ENCODE peak calls at places on chromosomes 13 and 19, in six cellular contexts. One of them, this sample, is unnamed.

GRCh38 chr19:45130888-45131615 is 29.7 kb downstream of the NKPD1 start:
- DNase-seq in SW480: peak; percentile 97
- DNase-seq in neural progenitor cell: peak; percentile 43
- DNase-seq in CD4-positive, CD25-positive, alpha-beta regulatory T cell: no peak
- DNase-seq in activated T-cell treated with anti-CD3 and anti-CD28 coated beads, Interleukin-2, amount 50 U/mL, for 4 hours: peak; percentile 26
- DNase-seq in stimulated activated CD4-positive, alpha-beta T cell treated with anti-CD3 and anti-CD28 coated beads, TNF-alpha, amount 100 ng/mL, for 48 hours: no peak
- DNase-seq in this sample: peak; percentile 39

GRCh38 chr13:32495841-32496240 is 42.8 kb downstream of the N4BP2L2 start:
- DNase-seq in activated T-cell treated with anti-CD3 and anti-CD28 coated beads, Interleukin-2, amount 50 U/mL, for 4 hours: no peak
- DNase-seq in CD4-positive, CD25-positive, alpha-beta regulatory T cell: no peak
- DNase-seq in SW480: no peak
- DNase-seq in neural progenitor cell: no peak
- DNase-seq in stimulated activated CD4-positive, alpha-beta T cell treated with anti-CD3 and anti-CD28 coated beads, TNF-alpha, amount 100 ng/mL, for 48 hours: no peak
- DNase-seq in this sample: no peak

GRCh38 chr19:2624537-2625091 is 77.9 kb downstream of the GNG7 start:
- DNase-seq in stimulated activated CD4-positive, alpha-beta T cell treated with anti-CD3 and anti-CD28 coated beads, TNF-alpha, amount 100 ng/mL, for 48 hours: no peak
- DNase-seq in SW480: no peak
- DNase-seq in neural progenitor cell: peak; percentile 43
- DNase-seq in activated T-cell treated with anti-CD3 and anti-CD28 coated beads, Interleukin-2, amount 50 U/mL, for 4 hours: no peak
- DNase-seq in CD4-positive, CD25-positive, alpha-beta regulatory T cell: no peak
- DNase-seq in this sample: no peak

GRCh38 chr19:7658219-7658686 is 10.6 kb upstream of the RETN start:
- DNase-seq in neural progenitor cell: peak; percentile 54
- DNase-seq in activated T-cell treated with anti-CD3 and anti-CD28 coated beads, Interleukin-2, amount 50 U/mL, for 4 hours: no peak
- DNase-seq in stimulated activated CD4-positive, alpha-beta T cell treated with anti-CD3 and anti-CD28 coated beads, TNF-alpha, amount 100 ng/mL, for 48 hours: no peak
- DNase-seq in SW480: no peak
- DNase-seq in CD4-positive, CD25-positive, alpha-beta regulatory T cell: peak; percentile 20
- DNase-seq in this sample: no peak

GRCh38 chr19:7533281-7533819 is 2.2 kb upstream of the PNPLA6 start:
- DNase-seq in stimulated activated CD4-positive, alpha-beta T cell treated with anti-CD3 and anti-CD28 coated beads, TNF-alpha, amount 100 ng/mL, for 48 hours: no peak
- DNase-seq in activated T-cell treated with anti-CD3 and anti-CD28 coated beads, Interleukin-2, amount 50 U/mL, for 4 hours: no peak
- DNase-seq in neural progenitor cell: peak; percentile 35
- DNase-seq in CD4-positive, CD25-positive, alpha-beta regulatory T cell: no peak
- DNase-seq in SW480: no peak
- DNase-seq in this sample: peak; percentile 70

GRCh38 chr13:100818706-100819105 is 144.1 kb upstream of the TMTC4 start:
- DNase-seq in SW480: no peak
- DNase-seq in CD4-positive, CD25-positive, alpha-beta regulatory T cell: no peak
- DNase-seq in activated T-cell treated with anti-CD3 and anti-CD28 coated beads, Interleukin-2, amount 50 U/mL, for 4 hours: no peak
- DNase-seq in stimulated activated CD4-positive, alpha-beta T cell treated with anti-CD3 and anti-CD28 coated beads, TNF-alpha, amount 100 ng/mL, for 48 hours: no peak
- DNase-seq in neural progenitor cell: no peak
- DNase-seq in this sample: no peak

GRCh38 chr13:108629353-108629752 is at the start of gene MYO16:
- DNase-seq in neural progenitor cell: peak; percentile 80
- DNase-seq in CD4-positive, CD25-positive, alpha-beta regulatory T cell: no peak
- DNase-seq in activated T-cell treated with anti-CD3 and anti-CD28 coated beads, Interleukin-2, amount 50 U/mL, for 4 hours: no peak
- DNase-seq in stimulated activated CD4-positive, alpha-beta T cell treated with anti-CD3 and anti-CD28 coated beads, TNF-alpha, amount 100 ng/mL, for 48 hours: no peak
- DNase-seq in SW480: no peak
- DNase-seq in this sample: no peak

GRCh38 chr19:38831142-38831605 is 420 bp downstream of the ECH1 start:
- DNase-seq in stimulated activated CD4-positive, alpha-beta T cell treated with anti-CD3 and anti-CD28 coated beads, TNF-alpha, amount 100 ng/mL, for 48 hours: no peak
- DNase-seq in SW480: peak; percentile 87
- DNase-seq in activated T-cell treated with anti-CD3 and anti-CD28 coated beads, Interleukin-2, amount 50 U/mL, for 4 hours: no peak
- DNase-seq in CD4-positive, CD25-positive, alpha-beta regulatory T cell: no peak
- DNase-seq in neural progenitor cell: peak; percentile 56
- DNase-seq in this sample: peak; percentile 66

GRCh38 chr19:35990771-35991730 is 3.9 kb upstream of the SDHAF1 start:
- DNase-seq in CD4-positive, CD25-positive, alpha-beta regulatory T cell: no peak
- DNase-seq in activated T-cell treated with anti-CD3 and anti-CD28 coated beads, Interleukin-2, amount 50 U/mL, for 4 hours: no peak
- DNase-seq in SW480: no peak
- DNase-seq in stimulated activated CD4-positive, alpha-beta T cell treated with anti-CD3 and anti-CD28 coated beads, TNF-alpha, amount 100 ng/mL, for 48 hours: no peak
- DNase-seq in neural progenitor cell: no peak
- DNase-seq in this sample: no peak

GRCh38 chr13:23159587-23160240 is 21.1 kb upstream of the SGCG start:
- DNase-seq in stimulated activated CD4-positive, alpha-beta T cell treated with anti-CD3 and anti-CD28 coated beads, TNF-alpha, amount 100 ng/mL, for 48 hours: no peak
- DNase-seq in activated T-cell treated with anti-CD3 and anti-CD28 coated beads, Interleukin-2, amount 50 U/mL, for 4 hours: no peak
- DNase-seq in SW480: no peak
- DNase-seq in CD4-positive, CD25-positive, alpha-beta regulatory T cell: no peak
- DNase-seq in neural progenitor cell: peak; percentile 57
- DNase-seq in this sample: no peak

GRCh38 chr19:49890349-49891311 is 6.1 kb downstream of the IL4I1 start:
- DNase-seq in SW480: peak; percentile 84
- DNase-seq in CD4-positive, CD25-positive, alpha-beta regulatory T cell: peak; percentile 66
- DNase-seq in neural progenitor cell: peak; percentile 82
- DNase-seq in stimulated activated CD4-positive, alpha-beta T cell treated with anti-CD3 and anti-CD28 coated beads, TNF-alpha, amount 100 ng/mL, for 48 hours: peak; percentile 64
- DNase-seq in activated T-cell treated with anti-CD3 and anti-CD28 coated beads, Interleukin-2, amount 50 U/mL, for 4 hours: peak; percentile 70
- DNase-seq in this sample: no peak

GRCh38 chr19:30681162-30681996 is 309.2 kb downstream of the ZNF536 start:
- DNase-seq in stimulated activated CD4-positive, alpha-beta T cell treated with anti-CD3 and anti-CD28 coated beads, TNF-alpha, amount 100 ng/mL, for 48 hours: no peak
- DNase-seq in CD4-positive, CD25-positive, alpha-beta regulatory T cell: no peak
- DNase-seq in SW480: no peak
- DNase-seq in neural progenitor cell: no peak
- DNase-seq in activated T-cell treated with anti-CD3 and anti-CD28 coated beads, Interleukin-2, amount 50 U/mL, for 4 hours: no peak
- DNase-seq in this sample: no peak

GRCh38 chr19:10769533-10770491 is 51.9 kb downstream of the DNM2 start:
- DNase-seq in stimulated activated CD4-positive, alpha-beta T cell treated with anti-CD3 and anti-CD28 coated beads, TNF-alpha, amount 100 ng/mL, for 48 hours: no peak
- DNase-seq in neural progenitor cell: peak; percentile 50
- DNase-seq in CD4-positive, CD25-positive, alpha-beta regulatory T cell: no peak
- DNase-seq in activated T-cell treated with anti-CD3 and anti-CD28 coated beads, Interleukin-2, amount 50 U/mL, for 4 hours: no peak
- DNase-seq in SW480: no peak
- DNase-seq in this sample: peak; percentile 72

GRCh38 chr19:2607712-2608601 is 94.5 kb downstream of the GNG7 start:
- DNase-seq in CD4-positive, CD25-positive, alpha-beta regulatory T cell: peak; percentile 60
- DNase-seq in SW480: peak; percentile 31
- DNase-seq in activated T-cell treated with anti-CD3 and anti-CD28 coated beads, Interleukin-2, amount 50 U/mL, for 4 hours: peak; percentile 90
- DNase-seq in stimulated activated CD4-positive, alpha-beta T cell treated with anti-CD3 and anti-CD28 coated beads, TNF-alpha, amount 100 ng/mL, for 48 hours: peak; percentile 93
- DNase-seq in neural progenitor cell: no peak
- DNase-seq in this sample: no peak

GRCh38 chr19:34224996-34225658 is 29.2 kb upstream of the GARRE1 start:
- DNase-seq in activated T-cell treated with anti-CD3 and anti-CD28 coated beads, Interleukin-2, amount 50 U/mL, for 4 hours: no peak
- DNase-seq in CD4-positive, CD25-positive, alpha-beta regulatory T cell: no peak
- DNase-seq in neural progenitor cell: no peak
- DNase-seq in stimulated activated CD4-positive, alpha-beta T cell treated with anti-CD3 and anti-CD28 coated beads, TNF-alpha, amount 100 ng/mL, for 48 hours: no peak
- DNase-seq in SW480: peak; percentile 39
- DNase-seq in this sample: no peak

GRCh38 chr13:44420376-44421220 is 47.0 kb downstream of the SERP2 start:
- DNase-seq in SW480: no peak
- DNase-seq in activated T-cell treated with anti-CD3 and anti-CD28 coated beads, Interleukin-2, amount 50 U/mL, for 4 hours: no peak
- DNase-seq in CD4-positive, CD25-positive, alpha-beta regulatory T cell: no peak
- DNase-seq in stimulated activated CD4-positive, alpha-beta T cell treated with anti-CD3 and anti-CD28 coated beads, TNF-alpha, amount 100 ng/mL, for 48 hours: no peak
- DNase-seq in neural progenitor cell: no peak
- DNase-seq in this sample: no peak

GRCh38 chr13:98338312-98338711 is 161.2 kb upstream of the RNF113B start:
- DNase-seq in stimulated activated CD4-positive, alpha-beta T cell treated with anti-CD3 and anti-CD28 coated beads, TNF-alpha, amount 100 ng/mL, for 48 hours: no peak
- DNase-seq in SW480: no peak
- DNase-seq in CD4-positive, CD25-positive, alpha-beta regulatory T cell: no peak
- DNase-seq in neural progenitor cell: no peak
- DNase-seq in activated T-cell treated with anti-CD3 and anti-CD28 coated beads, Interleukin-2, amount 50 U/mL, for 4 hours: no peak
- DNase-seq in this sample: no peak

GRCh38 chr13:22828081-22828480 is 352.7 kb upstream of the SGCG start:
- DNase-seq in stimulated activated CD4-positive, alpha-beta T cell treated with anti-CD3 and anti-CD28 coated beads, TNF-alpha, amount 100 ng/mL, for 48 hours: no peak
- DNase-seq in activated T-cell treated with anti-CD3 and anti-CD28 coated beads, Interleukin-2, amount 50 U/mL, for 4 hours: no peak
- DNase-seq in neural progenitor cell: no peak
- DNase-seq in SW480: peak; percentile 39
- DNase-seq in CD4-positive, CD25-positive, alpha-beta regulatory T cell: no peak
- DNase-seq in this sample: no peak

GRCh38 chr19:43623889-43624670 is 4.7 kb upstream of the ZNF428 start:
- DNase-seq in activated T-cell treated with anti-CD3 and anti-CD28 coated beads, Interleukin-2, amount 50 U/mL, for 4 hours: no peak
- DNase-seq in neural progenitor cell: peak; percentile 26
- DNase-seq in CD4-positive, CD25-positive, alpha-beta regulatory T cell: no peak
- DNase-seq in SW480: peak; percentile 92
- DNase-seq in stimulated activated CD4-positive, alpha-beta T cell treated with anti-CD3 and anti-CD28 coated beads, TNF-alpha, amount 100 ng/mL, for 48 hours: no peak
- DNase-seq in this sample: no peak

GRCh38 chr19:17677002-17677401 is 11.2 kb downstream of the UNC13A start:
- DNase-seq in CD4-positive, CD25-positive, alpha-beta regulatory T cell: no peak
- DNase-seq in activated T-cell treated with anti-CD3 and anti-CD28 coated beads, Interleukin-2, amount 50 U/mL, for 4 hours: no peak
- DNase-seq in stimulated activated CD4-positive, alpha-beta T cell treated with anti-CD3 and anti-CD28 coated beads, TNF-alpha, amount 100 ng/mL, for 48 hours: no peak
- DNase-seq in neural progenitor cell: peak; percentile 41
- DNase-seq in SW480: peak; percentile 33
- DNase-seq in this sample: peak; percentile 29

GRCh38 chr13:66076417-66076816 is 1153.7 kb downstream of the PCDH9 start:
- DNase-seq in stimulated activated CD4-positive, alpha-beta T cell treated with anti-CD3 and anti-CD28 coated beads, TNF-alpha, amount 100 ng/mL, for 48 hours: no peak
- DNase-seq in activated T-cell treated with anti-CD3 and anti-CD28 coated beads, Interleukin-2, amount 50 U/mL, for 4 hours: no peak
- DNase-seq in CD4-positive, CD25-positive, alpha-beta regulatory T cell: no peak
- DNase-seq in SW480: no peak
- DNase-seq in neural progenitor cell: no peak
- DNase-seq in this sample: no peak

GRCh38 chr13:113855012-113855921 is 8.6 kb downstream of the GAS6 start:
- DNase-seq in activated T-cell treated with anti-CD3 and anti-CD28 coated beads, Interleukin-2, amount 50 U/mL, for 4 hours: no peak
- DNase-seq in CD4-positive, CD25-positive, alpha-beta regulatory T cell: no peak
- DNase-seq in stimulated activated CD4-positive, alpha-beta T cell treated with anti-CD3 and anti-CD28 coated beads, TNF-alpha, amount 100 ng/mL, for 48 hours: no peak
- DNase-seq in neural progenitor cell: no peak
- DNase-seq in SW480: peak; percentile 64
- DNase-seq in this sample: no peak

GRCh38 chr19:52086481-52086880 is 9.1 kb downstream of the ZNF841 start:
- DNase-seq in neural progenitor cell: no peak
- DNase-seq in SW480: no peak
- DNase-seq in activated T-cell treated with anti-CD3 and anti-CD28 coated beads, Interleukin-2, amount 50 U/mL, for 4 hours: no peak
- DNase-seq in CD4-positive, CD25-positive, alpha-beta regulatory T cell: no peak
- DNase-seq in stimulated activated CD4-positive, alpha-beta T cell treated with anti-CD3 and anti-CD28 coated beads, TNF-alpha, amount 100 ng/mL, for 48 hours: no peak
- DNase-seq in this sample: no peak

GRCh38 chr13:25032160-25032559 is 63.8 kb upstream of the PABPC3 start:
- DNase-seq in activated T-cell treated with anti-CD3 and anti-CD28 coated beads, Interleukin-2, amount 50 U/mL, for 4 hours: no peak
- DNase-seq in stimulated activated CD4-positive, alpha-beta T cell treated with anti-CD3 and anti-CD28 coated beads, TNF-alpha, amount 100 ng/mL, for 48 hours: no peak
- DNase-seq in neural progenitor cell: no peak
- DNase-seq in CD4-positive, CD25-positive, alpha-beta regulatory T cell: no peak
- DNase-seq in SW480: no peak
- DNase-seq in this sample: no peak

GRCh38 chr13:44142540-44142867 is 231.1 kb upstream of the SERP2 start:
- DNase-seq in SW480: no peak
- DNase-seq in neural progenitor cell: no peak
- DNase-seq in CD4-positive, CD25-positive, alpha-beta regulatory T cell: no peak
- DNase-seq in stimulated activated CD4-positive, alpha-beta T cell treated with anti-CD3 and anti-CD28 coated beads, TNF-alpha, amount 100 ng/mL, for 48 hours: no peak
- DNase-seq in activated T-cell treated with anti-CD3 and anti-CD28 coated beads, Interleukin-2, amount 50 U/mL, for 4 hours: no peak
- DNase-seq in this sample: no peak

GRCh38 chr19:27657271-27658051 is 1555.5 kb downstream of the UQCRFS1 start:
- DNase-seq in CD4-positive, CD25-positive, alpha-beta regulatory T cell: no peak
- DNase-seq in neural progenitor cell: no peak
- DNase-seq in activated T-cell treated with anti-CD3 and anti-CD28 coated beads, Interleukin-2, amount 50 U/mL, for 4 hours: no peak
- DNase-seq in SW480: no peak
- DNase-seq in stimulated activated CD4-positive, alpha-beta T cell treated with anti-CD3 and anti-CD28 coated beads, TNF-alpha, amount 100 ng/mL, for 48 hours: no peak
- DNase-seq in this sample: no peak

GRCh38 chr13:40060318-40061007 is 405.0 kb downstream of the COG6 start:
- DNase-seq in CD4-positive, CD25-positive, alpha-beta regulatory T cell: no peak
- DNase-seq in activated T-cell treated with anti-CD3 and anti-CD28 coated beads, Interleukin-2, amount 50 U/mL, for 4 hours: no peak
- DNase-seq in stimulated activated CD4-positive, alpha-beta T cell treated with anti-CD3 and anti-CD28 coated beads, TNF-alpha, amount 100 ng/mL, for 48 hours: peak; percentile 42
- DNase-seq in SW480: no peak
- DNase-seq in neural progenitor cell: no peak
- DNase-seq in this sample: peak; percentile 57

GRCh38 chr13:66992183-66992582 is 238.0 kb downstream of the PCDH9 start:
- DNase-seq in CD4-positive, CD25-positive, alpha-beta regulatory T cell: no peak
- DNase-seq in neural progenitor cell: no peak
- DNase-seq in SW480: no peak
- DNase-seq in activated T-cell treated with anti-CD3 and anti-CD28 coated beads, Interleukin-2, amount 50 U/mL, for 4 hours: no peak
- DNase-seq in stimulated activated CD4-positive, alpha-beta T cell treated with anti-CD3 and anti-CD28 coated beads, TNF-alpha, amount 100 ng/mL, for 48 hours: no peak
- DNase-seq in this sample: peak; percentile 60

GRCh38 chr19:15213715-15214381 is 13.1 kb upstream of the NOTCH3 start:
- DNase-seq in SW480: no peak
- DNase-seq in neural progenitor cell: no peak
- DNase-seq in CD4-positive, CD25-positive, alpha-beta regulatory T cell: no peak
- DNase-seq in stimulated activated CD4-positive, alpha-beta T cell treated with anti-CD3 and anti-CD28 coated beads, TNF-alpha, amount 100 ng/mL, for 48 hours: no peak
- DNase-seq in activated T-cell treated with anti-CD3 and anti-CD28 coated beads, Interleukin-2, amount 50 U/mL, for 4 hours: no peak
- DNase-seq in this sample: no peak

This sample was measured in dermis blood vessel endothelial cell.